ENCODE peak calls at places on chromosomes 11 and 22, in ten cellular contexts. One of them, this sample, is unnamed.

GRCh38 chr11:20530942-20531703 is 68.3 kb upstream of the SLC6A5 start:
- DNase-seq in fibroblast of lung: no peak
- DNase-seq in fibroblast of mammary gland: no peak
- DNase-seq in DMS79: no peak
- DNase-seq in NCI-H1105: no peak
- DNase-seq in non-pigmented ciliary epithelial cell: no peak
- DNase-seq in CD8-positive, alpha-beta T cell: no peak
- DNase-seq in bronchial epithelial cell: no peak
- DNase-seq in NCI-H1092 treated with DMSO at 0.1 percent for 48 hours: peak; percentile 18
- DNase-seq in stimulated activated CD4-positive, alpha-beta T cell treated with anti-CD3 and anti-CD28 coated beads, Interleukin-15, amount 100 ng/mL, for 1 hour: no peak
- DNase-seq in this sample: no peak

GRCh38 chr11:44333271-44334218 is 23.6 kb upstream of the ALX4 start:
- DNase-seq in fibroblast of lung: peak; percentile 10
- DNase-seq in non-pigmented ciliary epithelial cell: no peak
- DNase-seq in DMS79: no peak
- DNase-seq in bronchial epithelial cell: peak; percentile 68
- DNase-seq in NCI-H1092 treated with DMSO at 0.1 percent for 48 hours: no peak
- DNase-seq in CD8-positive, alpha-beta T cell: no peak
- DNase-seq in stimulated activated CD4-positive, alpha-beta T cell treated with anti-CD3 and anti-CD28 coated beads, Interleukin-15, amount 100 ng/mL, for 1 hour: no peak
- DNase-seq in fibroblast of mammary gland: peak; percentile 47
- DNase-seq in NCI-H1105: no peak
- DNase-seq in this sample: no peak

GRCh38 chr22:48563118-48563965 is 1264.3 kb downstream of the BRD1 start:
- DNase-seq in bronchial epithelial cell: no peak
- DNase-seq in NCI-H1105: no peak
- DNase-seq in stimulated activated CD4-positive, alpha-beta T cell treated with anti-CD3 and anti-CD28 coated beads, Interleukin-15, amount 100 ng/mL, for 1 hour: no peak
- DNase-seq in non-pigmented ciliary epithelial cell: no peak
- DNase-seq in fibroblast of mammary gland: no peak
- DNase-seq in DMS79: no peak
- DNase-seq in CD8-positive, alpha-beta T cell: no peak
- DNase-seq in fibroblast of lung: no peak
- DNase-seq in NCI-H1092 treated with DMSO at 0.1 percent for 48 hours: no peak
- DNase-seq in this sample: peak; percentile 33

GRCh38 chr11:64686466-64687175 is 36.4 kb downstream of the NRXN2 start:
- DNase-seq in stimulated activated CD4-positive, alpha-beta T cell treated with anti-CD3 and anti-CD28 coated beads, Interleukin-15, amount 100 ng/mL, for 1 hour: no peak
- DNase-seq in NCI-H1105: no peak
- DNase-seq in fibroblast of mammary gland: no peak
- DNase-seq in non-pigmented ciliary epithelial cell: no peak
- DNase-seq in bronchial epithelial cell: no peak
- DNase-seq in fibroblast of lung: no peak
- DNase-seq in DMS79: no peak
- DNase-seq in CD8-positive, alpha-beta T cell: no peak
- DNase-seq in NCI-H1092 treated with DMSO at 0.1 percent for 48 hours: no peak
- DNase-seq in this sample: no peak

GRCh38 chr11:59263225-59263894 is 50.6 kb upstream of the MPEG1 start:
- DNase-seq in bronchial epithelial cell: no peak
- DNase-seq in fibroblast of lung: no peak
- DNase-seq in non-pigmented ciliary epithelial cell: no peak
- DNase-seq in NCI-H1092 treated with DMSO at 0.1 percent for 48 hours: no peak
- DNase-seq in stimulated activated CD4-positive, alpha-beta T cell treated with anti-CD3 and anti-CD28 coated beads, Interleukin-15, amount 100 ng/mL, for 1 hour: no peak
- DNase-seq in CD8-positive, alpha-beta T cell: no peak
- DNase-seq in NCI-H1105: no peak
- DNase-seq in fibroblast of mammary gland: no peak
- DNase-seq in DMS79: no peak
- DNase-seq in this sample: no peak

GRCh38 chr11:4664183-4664582 is 20.4 kb downstream of the OR51E1 start:
- DNase-seq in NCI-H1092 treated with DMSO at 0.1 percent for 48 hours: no peak
- DNase-seq in stimulated activated CD4-positive, alpha-beta T cell treated with anti-CD3 and anti-CD28 coated beads, Interleukin-15, amount 100 ng/mL, for 1 hour: no peak
- DNase-seq in CD8-positive, alpha-beta T cell: no peak
- DNase-seq in fibroblast of lung: no peak
- DNase-seq in non-pigmented ciliary epithelial cell: no peak
- DNase-seq in bronchial epithelial cell: no peak
- DNase-seq in DMS79: no peak
- DNase-seq in NCI-H1105: no peak
- DNase-seq in fibroblast of mammary gland: no peak
- DNase-seq in this sample: no peak

GRCh38 chr11:115918579-115918978 is 414.4 kb upstream of the CADM1 start:
- DNase-seq in CD8-positive, alpha-beta T cell: no peak
- DNase-seq in DMS79: no peak
- DNase-seq in NCI-H1105: no peak
- DNase-seq in bronchial epithelial cell: no peak
- DNase-seq in stimulated activated CD4-positive, alpha-beta T cell treated with anti-CD3 and anti-CD28 coated beads, Interleukin-15, amount 100 ng/mL, for 1 hour: no peak
- DNase-seq in fibroblast of mammary gland: no peak
- DNase-seq in fibroblast of lung: no peak
- DNase-seq in NCI-H1092 treated with DMSO at 0.1 percent for 48 hours: no peak
- DNase-seq in non-pigmented ciliary epithelial cell: no peak
- DNase-seq in this sample: no peak

GRCh38 chr11:104164028-104164520 is at the start of gene PDGFD:
- DNase-seq in fibroblast of mammary gland: peak; percentile 69
- DNase-seq in CD8-positive, alpha-beta T cell: peak; percentile 53
- DNase-seq in non-pigmented ciliary epithelial cell: no peak
- DNase-seq in NCI-H1092 treated with DMSO at 0.1 percent for 48 hours: no peak
- DNase-seq in bronchial epithelial cell: peak; percentile 44
- DNase-seq in DMS79: no peak
- DNase-seq in NCI-H1105: peak; percentile 30
- DNase-seq in stimulated activated CD4-positive, alpha-beta T cell treated with anti-CD3 and anti-CD28 coated beads, Interleukin-15, amount 100 ng/mL, for 1 hour: no peak
- DNase-seq in fibroblast of lung: peak; percentile 79
- DNase-seq in this sample: peak; percentile 85

GRCh38 chr11:134905513-134905912 is 493.5 kb upstream of the B3GAT1 start:
- DNase-seq in NCI-H1092 treated with DMSO at 0.1 percent for 48 hours: peak; percentile 88
- DNase-seq in fibroblast of lung: no peak
- DNase-seq in CD8-positive, alpha-beta T cell: no peak
- DNase-seq in stimulated activated CD4-positive, alpha-beta T cell treated with anti-CD3 and anti-CD28 coated beads, Interleukin-15, amount 100 ng/mL, for 1 hour: no peak
- DNase-seq in fibroblast of mammary gland: no peak
- DNase-seq in DMS79: peak; percentile 66
- DNase-seq in non-pigmented ciliary epithelial cell: no peak
- DNase-seq in NCI-H1105: peak; percentile 52
- DNase-seq in bronchial epithelial cell: no peak
- DNase-seq in this sample: no peak

GRCh38 chr11:128776434-128777284 is 82.8 kb downstream of the FLI1 start:
- DNase-seq in non-pigmented ciliary epithelial cell: no peak
- DNase-seq in fibroblast of mammary gland: peak; percentile 34
- DNase-seq in CD8-positive, alpha-beta T cell: peak; percentile 53
- DNase-seq in NCI-H1092 treated with DMSO at 0.1 percent for 48 hours: no peak
- DNase-seq in NCI-H1105: no peak
- DNase-seq in DMS79: no peak
- DNase-seq in stimulated activated CD4-positive, alpha-beta T cell treated with anti-CD3 and anti-CD28 coated beads, Interleukin-15, amount 100 ng/mL, for 1 hour: no peak
- DNase-seq in bronchial epithelial cell: no peak
- DNase-seq in fibroblast of lung: peak; percentile 45
- DNase-seq in this sample: peak; percentile 58

GRCh38 chr11:119729581-119730346 is 764 bp upstream of the NECTIN1 start:
- DNase-seq in NCI-H1105: no peak
- DNase-seq in DMS79: no peak
- DNase-seq in fibroblast of lung: peak; percentile 61
- DNase-seq in NCI-H1092 treated with DMSO at 0.1 percent for 48 hours: no peak
- DNase-seq in CD8-positive, alpha-beta T cell: no peak
- DNase-seq in non-pigmented ciliary epithelial cell: no peak
- DNase-seq in stimulated activated CD4-positive, alpha-beta T cell treated with anti-CD3 and anti-CD28 coated beads, Interleukin-15, amount 100 ng/mL, for 1 hour: no peak
- DNase-seq in bronchial epithelial cell: peak; percentile 61
- DNase-seq in fibroblast of mammary gland: peak; percentile 63
- DNase-seq in this sample: peak; percentile 88